ENCODE peak calls at places on chromosomes 16 and 17, in six cellular contexts. One of them, this sample, is unnamed.

GRCh38 chr16:22055881-22056280 is 36.5 kb upstream of the VWA3A start:
- ATAC-seq in stimulated activated naive CD8-positive, alpha-beta T cell treated with anti-CD3 and anti-CD28 coated beads, Interleukin-15, amount 100 ng/mL, for 72 hours: no peak
- ATAC-seq in T-cell: no peak
- ATAC-seq in right cardiac atrium: no peak
- ATAC-seq in activated CD4-positive, alpha-beta T cell treated with anti-CD3 and anti-CD28 coated beads for 36 hours: no peak
- ATAC-seq in left cardiac atrium: no peak
- ATAC-seq in this sample: no peak

GRCh38 chr17:82839617-82840292 is at the start of gene ZNF750:
- ATAC-seq in stimulated activated naive CD8-positive, alpha-beta T cell treated with anti-CD3 and anti-CD28 coated beads, Interleukin-15, amount 100 ng/mL, for 72 hours: no peak
- ATAC-seq in T-cell: no peak
- ATAC-seq in right cardiac atrium: no peak
- ATAC-seq in activated CD4-positive, alpha-beta T cell treated with anti-CD3 and anti-CD28 coated beads for 36 hours: no peak
- ATAC-seq in left cardiac atrium: no peak
- ATAC-seq in this sample: no peak

GRCh38 chr17:74833501-74834361 is 26.0 kb downstream of the GRIN2C start:
- ATAC-seq in stimulated activated naive CD8-positive, alpha-beta T cell treated with anti-CD3 and anti-CD28 coated beads, Interleukin-15, amount 100 ng/mL, for 72 hours: no peak
- ATAC-seq in T-cell: no peak
- ATAC-seq in right cardiac atrium: no peak
- ATAC-seq in activated CD4-positive, alpha-beta T cell treated with anti-CD3 and anti-CD28 coated beads for 36 hours: no peak
- ATAC-seq in left cardiac atrium: peak
- ATAC-seq in this sample: peak

GRCh38 chr16:19389246-19389645 is 28.4 kb upstream of the TMC5 start:
- ATAC-seq in stimulated activated naive CD8-positive, alpha-beta T cell treated with anti-CD3 and anti-CD28 coated beads, Interleukin-15, amount 100 ng/mL, for 72 hours: peak
- ATAC-seq in T-cell: no peak
- ATAC-seq in right cardiac atrium: peak
- ATAC-seq in activated CD4-positive, alpha-beta T cell treated with anti-CD3 and anti-CD28 coated beads for 36 hours: peak
- ATAC-seq in left cardiac atrium: peak
- ATAC-seq in this sample: peak

GRCh38 chr17:36608794-36609497 is 7.6 kb downstream of the MRM1 start:
- ATAC-seq in stimulated activated naive CD8-positive, alpha-beta T cell treated with anti-CD3 and anti-CD28 coated beads, Interleukin-15, amount 100 ng/mL, for 72 hours: peak
- ATAC-seq in T-cell: no peak
- ATAC-seq in right cardiac atrium: peak
- ATAC-seq in activated CD4-positive, alpha-beta T cell treated with anti-CD3 and anti-CD28 coated beads for 36 hours: peak
- ATAC-seq in left cardiac atrium: peak
- ATAC-seq in this sample: peak

GRCh38 chr17:69715656-69716055 is 301.2 kb downstream of the MAP2K6 start:
- ATAC-seq in stimulated activated naive CD8-positive, alpha-beta T cell treated with anti-CD3 and anti-CD28 coated beads, Interleukin-15, amount 100 ng/mL, for 72 hours: no peak
- ATAC-seq in T-cell: no peak
- ATAC-seq in right cardiac atrium: no peak
- ATAC-seq in activated CD4-positive, alpha-beta T cell treated with anti-CD3 and anti-CD28 coated beads for 36 hours: peak
- ATAC-seq in left cardiac atrium: no peak
- ATAC-seq in this sample: no peak

GRCh38 chr16:80985611-80986010 is 21.1 kb downstream of the CMC2 start:
- ATAC-seq in stimulated activated naive CD8-positive, alpha-beta T cell treated with anti-CD3 and anti-CD28 coated beads, Interleukin-15, amount 100 ng/mL, for 72 hours: no peak
- ATAC-seq in T-cell: no peak
- ATAC-seq in right cardiac atrium: no peak
- ATAC-seq in activated CD4-positive, alpha-beta T cell treated with anti-CD3 and anti-CD28 coated beads for 36 hours: no peak
- ATAC-seq in left cardiac atrium: no peak
- ATAC-seq in this sample: no peak

GRCh38 chr16:8622315-8622656 is 788 bp downstream of the METTL22 start:
- ATAC-seq in stimulated activated naive CD8-positive, alpha-beta T cell treated with anti-CD3 and anti-CD28 coated beads, Interleukin-15, amount 100 ng/mL, for 72 hours: peak
- ATAC-seq in T-cell: no peak
- ATAC-seq in right cardiac atrium: peak
- ATAC-seq in activated CD4-positive, alpha-beta T cell treated with anti-CD3 and anti-CD28 coated beads for 36 hours: no peak
- ATAC-seq in left cardiac atrium: no peak
- ATAC-seq in this sample: no peak

GRCh38 chr16:65661451-65661850 is 539.6 kb upstream of the CDH11 start:
- ATAC-seq in stimulated activated naive CD8-positive, alpha-beta T cell treated with anti-CD3 and anti-CD28 coated beads, Interleukin-15, amount 100 ng/mL, for 72 hours: no peak
- ATAC-seq in T-cell: no peak
- ATAC-seq in right cardiac atrium: no peak
- ATAC-seq in activated CD4-positive, alpha-beta T cell treated with anti-CD3 and anti-CD28 coated beads for 36 hours: no peak
- ATAC-seq in left cardiac atrium: no peak
- ATAC-seq in this sample: no peak

GRCh38 chr17:18093616-18094408 is 6.1 kb downstream of the DRG2 start:
- ATAC-seq in stimulated activated naive CD8-positive, alpha-beta T cell treated with anti-CD3 and anti-CD28 coated beads, Interleukin-15, amount 100 ng/mL, for 72 hours: peak
- ATAC-seq in T-cell: no peak
- ATAC-seq in right cardiac atrium: peak
- ATAC-seq in activated CD4-positive, alpha-beta T cell treated with anti-CD3 and anti-CD28 coated beads for 36 hours: peak
- ATAC-seq in left cardiac atrium: peak
- ATAC-seq in this sample: no peak

GRCh38 chr16:80006175-80006895 is 405.8 kb upstream of the MAF start:
- ATAC-seq in stimulated activated naive CD8-positive, alpha-beta T cell treated with anti-CD3 and anti-CD28 coated beads, Interleukin-15, amount 100 ng/mL, for 72 hours: no peak
- ATAC-seq in T-cell: no peak
- ATAC-seq in right cardiac atrium: no peak
- ATAC-seq in activated CD4-positive, alpha-beta T cell treated with anti-CD3 and anti-CD28 coated beads for 36 hours: no peak
- ATAC-seq in left cardiac atrium: peak
- ATAC-seq in this sample: no peak

GRCh38 chr17:39618252-39618913 is 8.4 kb upstream of the PPP1R1B start:
- ATAC-seq in stimulated activated naive CD8-positive, alpha-beta T cell treated with anti-CD3 and anti-CD28 coated beads, Interleukin-15, amount 100 ng/mL, for 72 hours: no peak
- ATAC-seq in T-cell: no peak
- ATAC-seq in right cardiac atrium: no peak
- ATAC-seq in activated CD4-positive, alpha-beta T cell treated with anti-CD3 and anti-CD28 coated beads for 36 hours: no peak
- ATAC-seq in left cardiac atrium: no peak
- ATAC-seq in this sample: no peak

GRCh38 chr16:48687421-48688038 is 77.5 kb upstream of the N4BP1 start:
- ATAC-seq in stimulated activated naive CD8-positive, alpha-beta T cell treated with anti-CD3 and anti-CD28 coated beads, Interleukin-15, amount 100 ng/mL, for 72 hours: peak
- ATAC-seq in T-cell: no peak
- ATAC-seq in right cardiac atrium: peak
- ATAC-seq in activated CD4-positive, alpha-beta T cell treated with anti-CD3 and anti-CD28 coated beads for 36 hours: peak
- ATAC-seq in left cardiac atrium: peak
- ATAC-seq in this sample: peak

GRCh38 chr17:35073991-35074627 is 10.6 kb upstream of the RFFL start:
- ATAC-seq in stimulated activated naive CD8-positive, alpha-beta T cell treated with anti-CD3 and anti-CD28 coated beads, Interleukin-15, amount 100 ng/mL, for 72 hours: peak
- ATAC-seq in T-cell: no peak
- ATAC-seq in right cardiac atrium: no peak
- ATAC-seq in activated CD4-positive, alpha-beta T cell treated with anti-CD3 and anti-CD28 coated beads for 36 hours: peak
- ATAC-seq in left cardiac atrium: no peak
- ATAC-seq in this sample: no peak

GRCh38 chr17:50893183-50893993 is 27.2 kb upstream of the TOB1 start:
- ATAC-seq in stimulated activated naive CD8-positive, alpha-beta T cell treated with anti-CD3 and anti-CD28 coated beads, Interleukin-15, amount 100 ng/mL, for 72 hours: no peak
- ATAC-seq in T-cell: no peak
- ATAC-seq in right cardiac atrium: no peak
- ATAC-seq in activated CD4-positive, alpha-beta T cell treated with anti-CD3 and anti-CD28 coated beads for 36 hours: no peak
- ATAC-seq in left cardiac atrium: peak
- ATAC-seq in this sample: no peak

GRCh38 chr17:30376621-30377452 is 1.9 kb upstream of the CPD start:
- ATAC-seq in stimulated activated naive CD8-positive, alpha-beta T cell treated with anti-CD3 and anti-CD28 coated beads, Interleukin-15, amount 100 ng/mL, for 72 hours: peak
- ATAC-seq in T-cell: no peak
- ATAC-seq in right cardiac atrium: no peak
- ATAC-seq in activated CD4-positive, alpha-beta T cell treated with anti-CD3 and anti-CD28 coated beads for 36 hours: peak
- ATAC-seq in left cardiac atrium: no peak
- ATAC-seq in this sample: no peak

GRCh38 chr16:19094542-19095365 is 19.0 kb upstream of the ITPRIPL2 start:
- ATAC-seq in stimulated activated naive CD8-positive, alpha-beta T cell treated with anti-CD3 and anti-CD28 coated beads, Interleukin-15, amount 100 ng/mL, for 72 hours: peak
- ATAC-seq in T-cell: no peak
- ATAC-seq in right cardiac atrium: no peak
- ATAC-seq in activated CD4-positive, alpha-beta T cell treated with anti-CD3 and anti-CD28 coated beads for 36 hours: peak
- ATAC-seq in left cardiac atrium: no peak
- ATAC-seq in this sample: peak

GRCh38 chr17:56322991-56323390 is 169.7 kb downstream of the ANKFN1 start:
- ATAC-seq in stimulated activated naive CD8-positive, alpha-beta T cell treated with anti-CD3 and anti-CD28 coated beads, Interleukin-15, amount 100 ng/mL, for 72 hours: no peak
- ATAC-seq in T-cell: no peak
- ATAC-seq in right cardiac atrium: peak
- ATAC-seq in activated CD4-positive, alpha-beta T cell treated with anti-CD3 and anti-CD28 coated beads for 36 hours: no peak
- ATAC-seq in left cardiac atrium: no peak
- ATAC-seq in this sample: no peak

GRCh38 chr17:64230551-64231408 is 32.3 kb downstream of the TEX2 start:
- ATAC-seq in stimulated activated naive CD8-positive, alpha-beta T cell treated with anti-CD3 and anti-CD28 coated beads, Interleukin-15, amount 100 ng/mL, for 72 hours: no peak
- ATAC-seq in T-cell: no peak
- ATAC-seq in right cardiac atrium: peak
- ATAC-seq in activated CD4-positive, alpha-beta T cell treated with anti-CD3 and anti-CD28 coated beads for 36 hours: no peak
- ATAC-seq in left cardiac atrium: peak
- ATAC-seq in this sample: no peak

GRCh38 chr17:79038545-79039135 is 14.7 kb downstream of the C1QTNF1 start:
- ATAC-seq in stimulated activated naive CD8-positive, alpha-beta T cell treated with anti-CD3 and anti-CD28 coated beads, Interleukin-15, amount 100 ng/mL, for 72 hours: peak
- ATAC-seq in T-cell: no peak
- ATAC-seq in right cardiac atrium: peak
- ATAC-seq in activated CD4-positive, alpha-beta T cell treated with anti-CD3 and anti-CD28 coated beads for 36 hours: no peak
- ATAC-seq in left cardiac atrium: peak
- ATAC-seq in this sample: peak

GRCh38 chr17:66834919-66835454 is at the start of gene CACNG5:
- ATAC-seq in stimulated activated naive CD8-positive, alpha-beta T cell treated with anti-CD3 and anti-CD28 coated beads, Interleukin-15, amount 100 ng/mL, for 72 hours: peak
- ATAC-seq in T-cell: no peak
- ATAC-seq in right cardiac atrium: no peak
- ATAC-seq in activated CD4-positive, alpha-beta T cell treated with anti-CD3 and anti-CD28 coated beads for 36 hours: no peak
- ATAC-seq in left cardiac atrium: no peak
- ATAC-seq in this sample: no peak

GRCh38 chr16:85707528-85708095 is 18.9 kb upstream of the GINS2 start:
- ATAC-seq in stimulated activated naive CD8-positive, alpha-beta T cell treated with anti-CD3 and anti-CD28 coated beads, Interleukin-15, amount 100 ng/mL, for 72 hours: no peak
- ATAC-seq in T-cell: no peak
- ATAC-seq in right cardiac atrium: no peak
- ATAC-seq in activated CD4-positive, alpha-beta T cell treated with anti-CD3 and anti-CD28 coated beads for 36 hours: no peak
- ATAC-seq in left cardiac atrium: no peak
- ATAC-seq in this sample: no peak

GRCh38 chr17:31525801-31526549 is 134.5 kb downstream of the RAB11FIP4 start:
- ATAC-seq in stimulated activated naive CD8-positive, alpha-beta T cell treated with anti-CD3 and anti-CD28 coated beads, Interleukin-15, amount 100 ng/mL, for 72 hours: no peak
- ATAC-seq in T-cell: no peak
- ATAC-seq in right cardiac atrium: no peak
- ATAC-seq in activated CD4-positive, alpha-beta T cell treated with anti-CD3 and anti-CD28 coated beads for 36 hours: no peak
- ATAC-seq in left cardiac atrium: no peak
- ATAC-seq in this sample: peak

GRCh38 chr17:19720631-19721426 is 4.4 kb upstream of the SLC47A2 start:
- ATAC-seq in stimulated activated naive CD8-positive, alpha-beta T cell treated with anti-CD3 and anti-CD28 coated beads, Interleukin-15, amount 100 ng/mL, for 72 hours: no peak
- ATAC-seq in T-cell: no peak
- ATAC-seq in right cardiac atrium: no peak
- ATAC-seq in activated CD4-positive, alpha-beta T cell treated with anti-CD3 and anti-CD28 coated beads for 36 hours: no peak
- ATAC-seq in left cardiac atrium: peak
- ATAC-seq in this sample: no peak

GRCh38 chr17:27456681-27457404 is 595 bp downstream of the KSR1 start:
- ATAC-seq in stimulated activated naive CD8-positive, alpha-beta T cell treated with anti-CD3 and anti-CD28 coated beads, Interleukin-15, amount 100 ng/mL, for 72 hours: no peak
- ATAC-seq in T-cell: peak
- ATAC-seq in right cardiac atrium: no peak
- ATAC-seq in activated CD4-positive, alpha-beta T cell treated with anti-CD3 and anti-CD28 coated beads for 36 hours: no peak
- ATAC-seq in left cardiac atrium: peak
- ATAC-seq in this sample: peak

GRCh38 chr16:78364501-78364900 is 265.0 kb downstream of the WWOX start:
- ATAC-seq in stimulated activated naive CD8-positive, alpha-beta T cell treated with anti-CD3 and anti-CD28 coated beads, Interleukin-15, amount 100 ng/mL, for 72 hours: no peak
- ATAC-seq in T-cell: no peak
- ATAC-seq in right cardiac atrium: no peak
- ATAC-seq in activated CD4-positive, alpha-beta T cell treated with anti-CD3 and anti-CD28 coated beads for 36 hours: no peak
- ATAC-seq in left cardiac atrium: no peak
- ATAC-seq in this sample: no peak

GRCh38 chr17:49315974-49316570 is 46.0 kb downstream of the ZNF652 start:
- ATAC-seq in stimulated activated naive CD8-positive, alpha-beta T cell treated with anti-CD3 and anti-CD28 coated beads, Interleukin-15, amount 100 ng/mL, for 72 hours: no peak
- ATAC-seq in T-cell: no peak
- ATAC-seq in right cardiac atrium: no peak
- ATAC-seq in activated CD4-positive, alpha-beta T cell treated with anti-CD3 and anti-CD28 coated beads for 36 hours: no peak
- ATAC-seq in left cardiac atrium: no peak
- ATAC-seq in this sample: no peak

GRCh38 chr17:34318474-34318873 is 761 bp upstream of the CCL8 start:
- ATAC-seq in stimulated activated naive CD8-positive, alpha-beta T cell treated with anti-CD3 and anti-CD28 coated beads, Interleukin-15, amount 100 ng/mL, for 72 hours: no peak
- ATAC-seq in T-cell: no peak
- ATAC-seq in right cardiac atrium: no peak
- ATAC-seq in activated CD4-positive, alpha-beta T cell treated with anti-CD3 and anti-CD28 coated beads for 36 hours: no peak
- ATAC-seq in left cardiac atrium: no peak
- ATAC-seq in this sample: no peak

GRCh38 chr16:4319454-4319853 is 3.6 kb downstream of the GLIS2 start:
- ATAC-seq in stimulated activated naive CD8-positive, alpha-beta T cell treated with anti-CD3 and anti-CD28 coated beads, Interleukin-15, amount 100 ng/mL, for 72 hours: peak
- ATAC-seq in T-cell: peak
- ATAC-seq in right cardiac atrium: no peak
- ATAC-seq in activated CD4-positive, alpha-beta T cell treated with anti-CD3 and anti-CD28 coated beads for 36 hours: peak
- ATAC-seq in left cardiac atrium: no peak
- ATAC-seq in this sample: peak

GRCh38 chr17:77426676-77427386 is 286.1 kb downstream of the SEC14L1 start:
- ATAC-seq in stimulated activated naive CD8-positive, alpha-beta T cell treated with anti-CD3 and anti-CD28 coated beads, Interleukin-15, amount 100 ng/mL, for 72 hours: peak
- ATAC-seq in T-cell: peak
- ATAC-seq in right cardiac atrium: no peak
- ATAC-seq in activated CD4-positive, alpha-beta T cell treated with anti-CD3 and anti-CD28 coated beads for 36 hours: peak
- ATAC-seq in left cardiac atrium: no peak
- ATAC-seq in this sample: no peak

GRCh38 chr16:13483121-13483520 is 436.8 kb upstream of the ERCC4 start:
- ATAC-seq in stimulated activated naive CD8-positive, alpha-beta T cell treated with anti-CD3 and anti-CD28 coated beads, Interleukin-15, amount 100 ng/mL, for 72 hours: no peak
- ATAC-seq in T-cell: no peak
- ATAC-seq in right cardiac atrium: no peak
- ATAC-seq in activated CD4-positive, alpha-beta T cell treated with anti-CD3 and anti-CD28 coated beads for 36 hours: no peak
- ATAC-seq in left cardiac atrium: no peak
- ATAC-seq in this sample: no peak

GRCh38 chr16:85898521-85899442 is at the start of gene IRF8:
- ATAC-seq in stimulated activated naive CD8-positive, alpha-beta T cell treated with anti-CD3 and anti-CD28 coated beads, Interleukin-15, amount 100 ng/mL, for 72 hours: peak
- ATAC-seq in T-cell: peak
- ATAC-seq in right cardiac atrium: peak
- ATAC-seq in activated CD4-positive, alpha-beta T cell treated with anti-CD3 and anti-CD28 coated beads for 36 hours: peak
- ATAC-seq in left cardiac atrium: peak
- ATAC-seq in this sample: peak

GRCh38 chr16:14132696-14133048 is 61.6 kb downstream of the MRTFB start:
- ATAC-seq in stimulated activated naive CD8-positive, alpha-beta T cell treated with anti-CD3 and anti-CD28 coated beads, Interleukin-15, amount 100 ng/mL, for 72 hours: no peak
- ATAC-seq in T-cell: no peak
- ATAC-seq in right cardiac atrium: no peak
- ATAC-seq in activated CD4-positive, alpha-beta T cell treated with anti-CD3 and anti-CD28 coated beads for 36 hours: no peak
- ATAC-seq in left cardiac atrium: no peak
- ATAC-seq in this sample: peak